ENCODE peak calls at places on chromosomes 12 and 14, in six cellular contexts. J is PC-9, X is tibial artery, Z is pancreas, I is left ventricle myocardium inferior, T is IMR-90. B is an unnamed sample. For H3K36me3, the result is how much of the 10 kb centered on the place peaks cover.

GRCh38 chr12:50922820-50923219 is 29.5 kb upstream of the HIGD1C start:
- DNase-seq in J (no peak), T (peak), I (no peak), X (no peak), Z (no peak), B (no peak)

GRCh38 chr14:34064349-34064748 is 113.5 kb upstream of the EGLN3 start:
- DNase-seq in T (peak), X (peak), Z (no peak), J (no peak), I (peak), B (no peak)

GRCh38 chr12:14394317-14395058 is 29.0 kb downstream of the ATF7IP start:
- DNase-seq in X (peak), J (no peak), T (peak), Z (peak), I (no peak), B (no peak)

GRCh38 chr12:47867496-47867941 is 37.3 kb downstream of the VDR start:
- DNase-seq in I (no peak), T (peak), Z (no peak), J (no peak), X (no peak), B (peak)

GRCh38 chr14:68018598-68018997 is 199.0 kb downstream of the RAD51B start:
- DNase-seq in J (no peak), I (no peak), X (no peak), T (no peak), Z (no peak), B (no peak)

GRCh38 chr12:1916396-1917171 is 1.9 kb downstream of the CACNA2D4 start:
- DNase-seq in X (no peak), Z (peak), I (peak), J (no peak), T (no peak), B (no peak)

GRCh38 chr12:100258127-100258526 is 8.8 kb downstream of the DEPDC4 start:
- DNase-seq in X (no peak), J (no peak), I (no peak), Z (no peak), T (no peak), B (no peak)

GRCh38 chr12:124829008-124829707 is 34.5 kb downstream of the SCARB1 start:
- DNase-seq in T (peak), J (peak), X (no peak), Z (no peak), I (no peak), B (peak)

GRCh38 chr12:19093218-19093617 is 36.3 kb upstream of the PLEKHA5 start:
- DNase-seq in T (peak), X (no peak), I (no peak), Z (no peak), J (no peak), B (no peak)

GRCh38 chr12:34604227-34604626 is 581.9 kb downstream of the ALG10 start:
- DNase-seq in X (no peak), I (no peak), Z (no peak), T (no peak), J (no peak), B (no peak)
- TF ChIP-seq CTCF in X (no peak), I (no peak), Z (no peak), T (no peak), J (no peak), B (no peak)

DNA sequence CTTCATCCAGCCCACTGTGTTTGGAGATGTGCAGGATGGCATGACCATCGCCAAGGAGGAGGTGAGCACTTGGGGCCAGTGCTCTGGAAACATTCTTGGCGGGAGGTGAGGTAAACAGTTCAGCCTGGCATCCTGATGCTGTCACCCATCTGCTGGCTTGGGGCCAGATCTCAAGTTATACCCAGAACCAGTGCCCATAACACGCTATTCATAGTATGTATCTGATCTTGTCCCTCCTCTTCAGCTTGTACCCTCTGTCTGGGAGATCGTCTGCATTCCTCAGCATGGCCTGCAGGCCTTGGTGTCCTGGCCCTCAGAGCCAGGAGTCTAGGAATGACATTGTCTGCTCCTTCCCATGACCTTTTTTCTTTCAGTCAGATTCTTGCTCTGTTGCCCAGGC is 31.4 kb downstream of the ALDH2 start:
- DNase-seq in J (no peak), T (no peak), I (no peak), X (no peak), Z (no peak), B (no peak)
- H3K36me3 ChIP-seq in J (under half), T (half or more), I (half or more), X (half or more), Z (half or more), B (under half)

DNA sequence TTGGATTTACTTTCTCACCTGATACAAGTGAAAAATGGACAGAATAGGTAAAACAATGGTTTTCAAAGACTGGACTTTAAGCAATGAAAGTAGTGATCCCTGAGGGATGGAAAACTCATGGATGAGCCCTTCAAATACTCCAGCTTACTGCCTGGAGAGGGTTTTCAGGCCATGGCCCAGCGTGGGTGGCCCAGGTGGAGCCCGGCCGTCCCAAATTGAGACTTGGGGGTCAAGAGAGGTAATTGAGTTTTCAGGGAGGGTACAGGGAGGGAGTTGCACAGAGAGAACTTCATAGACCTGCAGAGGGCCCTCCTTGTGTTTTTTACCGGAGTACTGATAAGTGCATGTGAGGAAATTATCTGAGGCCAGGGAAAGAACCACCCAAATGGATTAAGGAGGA is 37.2 kb downstream of the RAN start:
- DNase-seq in X (no peak), Z (no peak), T (no peak), J (no peak), I (no peak), B (no peak)
- TF ChIP-seq CTCF in X (no peak), Z (no peak), T (no peak), J (no peak), I (no peak), B (no peak)

GRCh38 chr12:128792881-128793280 is 30.9 kb downstream of the SLC15A4 start:
- DNase-seq in I (no peak), T (no peak), Z (no peak), J (no peak), X (no peak), B (no peak)
- H3K36me3 ChIP-seq in I (half or more), T (under half), Z (under half), J (under half), X (half or more), B (under half)

GRCh38 chr14:74906923-74907620 is 16.0 kb downstream of the RPS6KL1 start:
- DNase-seq in I (no peak), X (no peak), T (no peak), Z (no peak), J (no peak), B (no peak)
- TF ChIP-seq CTCF in I (no peak), X (no peak), T (peak), Z (no peak), J (peak), B (peak)

GRCh38 chr14:58272589-58273372 is 25.6 kb upstream of the ARID4A start:
- DNase-seq in I (no peak), T (peak), Z (peak), J (no peak), X (no peak), B (no peak)

GRCh38 chr14:58278177-58278576 is 20.2 kb upstream of the ARID4A start:
- DNase-seq in X (no peak), I (no peak), J (no peak), T (no peak), Z (no peak), B (no peak)

GRCh38 chr14:58276208-58276607 is 22.1 kb upstream of the ARID4A start:
- DNase-seq in Z (no peak), X (no peak), T (no peak), I (no peak), J (no peak), B (no peak)

GRCh38 chr14:58270628-58271027 is 26.0 kb downstream of the PSMA3 start:
- DNase-seq in T (peak), I (no peak), X (no peak), J (no peak), Z (no peak), B (no peak)

GRCh38 chr14:58275527-58276190 is 22.7 kb upstream of the ARID4A start:
- DNase-seq in X (no peak), I (no peak), T (no peak), Z (no peak), J (no peak), B (no peak)
- H3K36me3 ChIP-seq in X (half or more), I (half or more), T (under half), Z (under half), J (under half), B (under half)

GRCh38 chr14:106840258-106840657 is 1313.9 kb downstream of the TMEM121 start:
- DNase-seq in X (no peak), J (no peak), T (no peak), Z (no peak), I (no peak), B (no peak)
- TF ChIP-seq CTCF in X (no peak), J (no peak), T (no peak), Z (no peak), I (no peak), B (no peak)

GRCh38 chr12:120696599-120696998 is 9.7 kb downstream of the MLEC start:
- DNase-seq in J (no peak), I (no peak), X (no peak), Z (no peak), T (no peak), B (no peak)
- H3K36me3 ChIP-seq in J (under half), I (half or more), X (half or more), Z (half or more), T (half or more), B (under half)

B was measured in BJ.